ENCODE peak calls at places on chromosomes 16 and 17, in four cellular contexts. Y is activated T-cell treated with anti-CD3 and anti-CD28 coated beads, Interleukin-2, amount 50 U/mL, for 72 hours; U is upper lobe of right lung; H is naive thymus-derived CD4-positive, alpha-beta T cell. R is an unnamed sample.

GRCh38 chr16:20622498-20622870 is 46.3 kb upstream of the ACSM2B start:
- ATAC-seq in Y (no peak), U (no peak), H (no peak), R (no peak)

GRCh38 chr16:89037261-89038152 is 56.1 kb upstream of the ACSF3 start:
- ATAC-seq in Y (no peak), U (peak), H (peak), R (peak)

GRCh38 chr16:66979011-66979717 is 9.2 kb upstream of the CES4A start:
- ATAC-seq in Y (no peak), U (peak), H (no peak), R (no peak)

GRCh38 chr17:67687541-67687940 is 30.2 kb upstream of the NOL11 start:
- ATAC-seq in Y (no peak), U (no peak), H (no peak), R (no peak)

GRCh38 chr17:49853470-49854015 is 5.7 kb upstream of the TAC4 start:
- ATAC-seq in Y (no peak), U (no peak), H (no peak), R (no peak)

GRCh38 chr16:55389426-55390073 is 65.5 kb downstream of the IRX6 start:
- ATAC-seq in Y (no peak), U (peak), H (no peak), R (no peak)

GRCh38 chr17:12547829-12548228 is 117.9 kb upstream of the MYOCD start:
- ATAC-seq in Y (no peak), U (no peak), H (no peak), R (no peak)

GRCh38 chr16:89522287-89522686 is 14.1 kb downstream of the SPG7 start:
- ATAC-seq in Y (no peak), U (no peak), H (no peak), R (no peak)

GRCh38 chr17:81686614-81687013 is 2.8 kb downstream of the HGS start:
- ATAC-seq in Y (no peak), U (no peak), H (no peak), R (no peak)

GRCh38 chr17:34306466-34306865 is 12.8 kb upstream of the CCL8 start:
- ATAC-seq in Y (no peak), U (peak), H (no peak), R (no peak)

GRCh38 chr16:17213025-17213424 is 257.7 kb downstream of the XYLT1 start:
- ATAC-seq in Y (peak), U (no peak), H (peak), R (no peak)

GRCh38 chr16:50284131-50284911 is 18.0 kb downstream of the ADCY7 start:
- ATAC-seq in Y (no peak), U (peak), H (no peak), R (no peak)

GRCh38 chr16:73032548-73033270 is 15.2 kb downstream of the ZFHX3 start:
- ATAC-seq in Y (no peak), U (no peak), H (no peak), R (no peak)

GRCh38 chr16:70772493-70772892 is 28.5 kb downstream of the VAC14 start:
- ATAC-seq in Y (no peak), U (no peak), H (no peak), R (no peak)

GRCh38 chr17:55413825-55414489 is 7.7 kb downstream of the MMD start:
- ATAC-seq in Y (peak), U (no peak), H (peak), R (no peak)

GRCh38 chr17:3798273-3799180 is 2.5 kb downstream of the ITGAE start:
- ATAC-seq in Y (no peak), U (peak), H (peak), R (peak)

GRCh38 chr16:769934-770333 is 9.4 kb downstream of the MSLN start:
- ATAC-seq in Y (no peak), U (no peak), H (no peak), R (no peak)

GRCh38 chr17:9189870-9190269 is 168.6 kb downstream of the NTN1 start:
- ATAC-seq in Y (no peak), U (no peak), H (no peak), R (no peak)

GRCh38 chr16:79838860-79839259 is 238.3 kb upstream of the MAF start:
- ATAC-seq in Y (no peak), U (peak), H (no peak), R (no peak)

GRCh38 chr17:75626496-75627038 is 6.7 kb upstream of the SMIM5 start:
- ATAC-seq in Y (no peak), U (no peak), H (no peak), R (no peak)

GRCh38 chr16:46982335-46982734 is 8.9 kb upstream of the DNAJA2 start:
- ATAC-seq in Y (no peak), U (no peak), H (no peak), R (no peak)

GRCh38 chr17:80761421-80761871 is 216.8 kb downstream of the RPTOR start:
- ATAC-seq in Y (peak), U (no peak), H (peak), R (peak)

GRCh38 chr16:73092236-73092781 is 44.4 kb upstream of the ZFHX3 start:
- ATAC-seq in Y (no peak), U (no peak), H (no peak), R (no peak)

GRCh38 chr17:8954339-8954738 is 11.2 kb downstream of the PIK3R5 start:
- ATAC-seq in Y (peak), U (peak), H (peak), R (peak)

GRCh38 chr16:84868328-84868727 is 48.5 kb downstream of the CRISPLD2 start:
- ATAC-seq in Y (no peak), U (no peak), H (no peak), R (no peak)

GRCh38 chr17:43536236-43537088 is 9.7 kb downstream of the ETV4 start:
- ATAC-seq in Y (peak), U (no peak), H (no peak), R (peak)

GRCh38 chr16:75789237-75789636 is 62.9 kb upstream of the CPHXL start:
- ATAC-seq in Y (no peak), U (peak), H (peak), R (peak)

GRCh38 chr16:56625943-56626654 is 518 bp downstream of the MT1E start:
- ATAC-seq in Y (peak), U (peak), H (peak), R (peak)

GRCh38 chr17:72619976-72620650 is 472.4 kb downstream of the SLC39A11 start:
- ATAC-seq in Y (no peak), U (no peak), H (no peak), R (no peak)

GRCh38 chr17:43645765-43646481 is 15.8 kb downstream of the MEOX1 start:
- ATAC-seq in Y (peak), U (peak), H (peak), R (peak)

GRCh38 chr16:67169011-67169451 is 1.3 kb upstream of the NOL3 start:
- ATAC-seq in Y (no peak), U (no peak), H (no peak), R (no peak)

R was measured in activated T-helper 17 cell treated with anti-CD3 and anti-CD28 coated beads, Interleukin-2, amount 50 U/mL, for 72 hours.